ENCODE peak calls at places on chromosomes 12 and 14, in nine cellular contexts. One of them, this sample, is unnamed.

GRCh38 chr14:91223028-91223783 is 21.3 kb downstream of the GPR68 start:
- DNase-seq in psoas muscle: no peak
- DNase-seq in hepatocyte: no peak
- DNase-seq in CD8-positive, alpha-beta T cell: no peak
- DNase-seq in colonic mucosa: no peak
- DNase-seq in right cardiac atrium: no peak
- DNase-seq in ascending aorta: no peak
- DNase-seq in mesendoderm: no peak
- DNase-seq in effector memory CD4-positive, alpha-beta T cell: no peak
- DNase-seq in this sample: no peak

GRCh38 chr12:110279561-110279960 is 1.5 kb upstream of the ATP2A2 start:
- DNase-seq in hepatocyte: no peak
- DNase-seq in mesendoderm: no peak
- DNase-seq in colonic mucosa: no peak
- DNase-seq in ascending aorta: no peak
- DNase-seq in psoas muscle: no peak
- DNase-seq in CD8-positive, alpha-beta T cell: no peak
- DNase-seq in effector memory CD4-positive, alpha-beta T cell: no peak
- DNase-seq in right cardiac atrium: no peak
- DNase-seq in this sample: no peak

GRCh38 chr12:13734753-13735152 is 246.6 kb downstream of the GRIN2B start:
- DNase-seq in right cardiac atrium: no peak
- DNase-seq in mesendoderm: no peak
- DNase-seq in CD8-positive, alpha-beta T cell: no peak
- DNase-seq in effector memory CD4-positive, alpha-beta T cell: no peak
- DNase-seq in ascending aorta: no peak
- DNase-seq in hepatocyte: no peak
- DNase-seq in psoas muscle: no peak
- DNase-seq in colonic mucosa: no peak
- DNase-seq in this sample: no peak

GRCh38 chr14:61455351-61455750 is 134.0 kb downstream of the PRKCH start:
- DNase-seq in colonic mucosa: no peak
- DNase-seq in CD8-positive, alpha-beta T cell: no peak
- DNase-seq in ascending aorta: no peak
- DNase-seq in psoas muscle: no peak
- DNase-seq in hepatocyte: no peak
- DNase-seq in right cardiac atrium: peak; percentile 55
- DNase-seq in effector memory CD4-positive, alpha-beta T cell: no peak
- DNase-seq in mesendoderm: no peak
- DNase-seq in this sample: peak; percentile 23

GRCh38 chr12:118187746-118188390 is 51.9 kb downstream of the PEBP1 start:
- DNase-seq in psoas muscle: no peak
- DNase-seq in effector memory CD4-positive, alpha-beta T cell: no peak
- DNase-seq in mesendoderm: no peak
- DNase-seq in hepatocyte: no peak
- DNase-seq in right cardiac atrium: no peak
- DNase-seq in ascending aorta: no peak
- DNase-seq in colonic mucosa: no peak
- DNase-seq in CD8-positive, alpha-beta T cell: no peak
- DNase-seq in this sample: no peak

GRCh38 chr12:3263939-3264699 is 186.9 kb downstream of the TSPAN9 start:
- DNase-seq in effector memory CD4-positive, alpha-beta T cell: no peak
- DNase-seq in mesendoderm: no peak
- DNase-seq in ascending aorta: no peak
- DNase-seq in hepatocyte: no peak
- DNase-seq in colonic mucosa: no peak
- DNase-seq in CD8-positive, alpha-beta T cell: no peak
- DNase-seq in right cardiac atrium: peak; percentile 82
- DNase-seq in psoas muscle: no peak
- DNase-seq in this sample: no peak

GRCh38 chr12:32454075-32454474 is 54.7 kb downstream of the FGD4 start:
- DNase-seq in CD8-positive, alpha-beta T cell: no peak
- DNase-seq in psoas muscle: no peak
- DNase-seq in effector memory CD4-positive, alpha-beta T cell: no peak
- DNase-seq in hepatocyte: peak; percentile 40
- DNase-seq in mesendoderm: peak; percentile 95
- DNase-seq in ascending aorta: no peak
- DNase-seq in colonic mucosa: no peak
- DNase-seq in right cardiac atrium: no peak
- DNase-seq in this sample: no peak

GRCh38 chr12:94712852-94713545 is 62.6 kb upstream of the TMCC3 start:
- DNase-seq in CD8-positive, alpha-beta T cell: no peak
- DNase-seq in hepatocyte: no peak
- DNase-seq in mesendoderm: no peak
- DNase-seq in right cardiac atrium: no peak
- DNase-seq in effector memory CD4-positive, alpha-beta T cell: no peak
- DNase-seq in ascending aorta: no peak
- DNase-seq in psoas muscle: peak; percentile 60
- DNase-seq in colonic mucosa: no peak
- DNase-seq in this sample: no peak

GRCh38 chr14:25050494-25051170 is 685 bp upstream of the STXBP6 start:
- DNase-seq in mesendoderm: peak; percentile 44
- DNase-seq in CD8-positive, alpha-beta T cell: no peak
- DNase-seq in ascending aorta: no peak
- DNase-seq in hepatocyte: peak; percentile 34
- DNase-seq in psoas muscle: no peak
- DNase-seq in colonic mucosa: no peak
- DNase-seq in effector memory CD4-positive, alpha-beta T cell: no peak
- DNase-seq in right cardiac atrium: peak; percentile 28
- DNase-seq in this sample: no peak

GRCh38 chr12:98955284-98955683 is 310.2 kb downstream of the APAF1 start:
- DNase-seq in hepatocyte: peak; percentile 46
- DNase-seq in CD8-positive, alpha-beta T cell: no peak
- DNase-seq in right cardiac atrium: no peak
- DNase-seq in effector memory CD4-positive, alpha-beta T cell: no peak
- DNase-seq in ascending aorta: no peak
- DNase-seq in mesendoderm: peak; percentile 86
- DNase-seq in colonic mucosa: no peak
- DNase-seq in psoas muscle: no peak
- DNase-seq in this sample: no peak

GRCh38 chr14:76995279-76996035 is 33.1 kb downstream of the IRF2BPL start:
- DNase-seq in psoas muscle: no peak
- DNase-seq in effector memory CD4-positive, alpha-beta T cell: no peak
- DNase-seq in right cardiac atrium: no peak
- DNase-seq in hepatocyte: no peak
- DNase-seq in colonic mucosa: no peak
- DNase-seq in CD8-positive, alpha-beta T cell: no peak
- DNase-seq in ascending aorta: no peak
- DNase-seq in mesendoderm: no peak
- DNase-seq in this sample: no peak

GRCh38 chr12:6132496-6132895 is 8.0 kb upstream of the VWF start:
- DNase-seq in colonic mucosa: no peak
- DNase-seq in mesendoderm: no peak
- DNase-seq in hepatocyte: no peak
- DNase-seq in CD8-positive, alpha-beta T cell: no peak
- DNase-seq in ascending aorta: no peak
- DNase-seq in effector memory CD4-positive, alpha-beta T cell: no peak
- DNase-seq in right cardiac atrium: peak; percentile 18
- DNase-seq in psoas muscle: no peak
- DNase-seq in this sample: no peak

GRCh38 chr12:66036317-66036716 is 94.2 kb downstream of the LLPH start:
- DNase-seq in CD8-positive, alpha-beta T cell: no peak
- DNase-seq in psoas muscle: peak; percentile 58
- DNase-seq in ascending aorta: peak; percentile 14
- DNase-seq in right cardiac atrium: peak; percentile 34
- DNase-seq in mesendoderm: peak; percentile 22
- DNase-seq in colonic mucosa: no peak
- DNase-seq in hepatocyte: peak; percentile 40
- DNase-seq in effector memory CD4-positive, alpha-beta T cell: no peak
- DNase-seq in this sample: no peak
- H3K27ac ChIP-seq in CD8-positive, alpha-beta T cell: no peak overlapping the region
- H3K27ac ChIP-seq in psoas muscle: no peak overlapping the region
- H3K27ac ChIP-seq in ascending aorta: peak overlapping the region; percentile 77
- H3K27ac ChIP-seq in right cardiac atrium: no peak overlapping the region
- H3K27ac ChIP-seq in mesendoderm: no peak overlapping the region
- H3K27ac ChIP-seq in colonic mucosa: no peak overlapping the region
- H3K27ac ChIP-seq in hepatocyte: no peak overlapping the region
- H3K27ac ChIP-seq in effector memory CD4-positive, alpha-beta T cell: no peak overlapping the region
- H3K27ac ChIP-seq in this sample: peak overlapping the region; percentile 75

DNA sequence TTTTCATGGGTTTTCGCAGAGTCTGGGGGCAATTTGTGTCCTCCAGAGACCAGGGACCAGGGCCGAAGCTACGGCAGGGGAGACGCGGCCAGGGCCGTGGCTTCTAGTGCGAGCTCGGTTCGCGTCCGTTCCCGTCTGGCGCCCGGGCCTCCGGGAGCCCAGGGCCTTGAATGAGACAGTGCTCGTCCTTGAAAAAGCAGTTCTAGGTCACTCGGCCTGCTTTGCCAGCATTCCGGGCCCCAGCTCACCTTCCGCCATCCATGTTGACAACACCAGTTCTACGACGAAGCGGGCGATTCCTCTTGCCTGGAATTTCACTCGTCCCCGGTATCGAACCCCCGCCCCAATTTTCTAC is 4.5 kb downstream of the OR10AD1 start:
- DNase-seq in effector memory CD4-positive, alpha-beta T cell: no peak
- DNase-seq in CD8-positive, alpha-beta T cell: no peak
- DNase-seq in mesendoderm: peak; percentile 35
- DNase-seq in right cardiac atrium: peak; percentile 79
- DNase-seq in hepatocyte: no peak
- DNase-seq in psoas muscle: peak; percentile 85
- DNase-seq in ascending aorta: no peak
- DNase-seq in colonic mucosa: peak; percentile 52
- DNase-seq in this sample: no peak
- H3K4me3 ChIP-seq in effector memory CD4-positive, alpha-beta T cell: peak overlapping the region; percentile 91
- H3K4me3 ChIP-seq in CD8-positive, alpha-beta T cell: peak overlapping the region; percentile 71
- H3K4me3 ChIP-seq in mesendoderm: peak overlapping the region; percentile 84
- H3K4me3 ChIP-seq in right cardiac atrium: peak overlapping the region; percentile 97
- H3K4me3 ChIP-seq in hepatocyte: no peak overlapping the region
- H3K4me3 ChIP-seq in psoas muscle: peak overlapping the region; percentile 74
- H3K4me3 ChIP-seq in ascending aorta: peak overlapping the region; percentile 93
- H3K4me3 ChIP-seq in colonic mucosa: peak overlapping the region; percentile 51
- H3K4me3 ChIP-seq in this sample: peak overlapping the region; percentile 76

GRCh38 chr12:46491548-46491947 is 119.0 kb upstream of the SLC38A2 start:
- DNase-seq in CD8-positive, alpha-beta T cell: no peak
- DNase-seq in right cardiac atrium: no peak
- DNase-seq in psoas muscle: no peak
- DNase-seq in mesendoderm: no peak
- DNase-seq in colonic mucosa: no peak
- DNase-seq in effector memory CD4-positive, alpha-beta T cell: no peak
- DNase-seq in ascending aorta: no peak
- DNase-seq in hepatocyte: no peak
- DNase-seq in this sample: no peak

GRCh38 chr12:46490635-46491034 is 118.1 kb upstream of the SLC38A2 start:
- DNase-seq in ascending aorta: no peak
- DNase-seq in psoas muscle: no peak
- DNase-seq in hepatocyte: no peak
- DNase-seq in right cardiac atrium: no peak
- DNase-seq in effector memory CD4-positive, alpha-beta T cell: no peak
- DNase-seq in CD8-positive, alpha-beta T cell: no peak
- DNase-seq in colonic mucosa: no peak
- DNase-seq in mesendoderm: no peak
- DNase-seq in this sample: no peak

GRCh38 chr12:46492471-46493351 is 120.1 kb upstream of the SLC38A2 start:
- DNase-seq in colonic mucosa: no peak
- DNase-seq in effector memory CD4-positive, alpha-beta T cell: no peak
- DNase-seq in mesendoderm: peak; percentile 63
- DNase-seq in psoas muscle: no peak
- DNase-seq in CD8-positive, alpha-beta T cell: no peak
- DNase-seq in right cardiac atrium: no peak
- DNase-seq in hepatocyte: peak; percentile 80
- DNase-seq in ascending aorta: no peak
- DNase-seq in this sample: peak; percentile 33

GRCh38 chr12:46487567-46488131 is 115.1 kb upstream of the SLC38A2 start:
- DNase-seq in effector memory CD4-positive, alpha-beta T cell: no peak
- DNase-seq in CD8-positive, alpha-beta T cell: no peak
- DNase-seq in right cardiac atrium: no peak
- DNase-seq in psoas muscle: no peak
- DNase-seq in hepatocyte: no peak
- DNase-seq in ascending aorta: no peak
- DNase-seq in colonic mucosa: no peak
- DNase-seq in mesendoderm: no peak
- DNase-seq in this sample: no peak

DNA sequence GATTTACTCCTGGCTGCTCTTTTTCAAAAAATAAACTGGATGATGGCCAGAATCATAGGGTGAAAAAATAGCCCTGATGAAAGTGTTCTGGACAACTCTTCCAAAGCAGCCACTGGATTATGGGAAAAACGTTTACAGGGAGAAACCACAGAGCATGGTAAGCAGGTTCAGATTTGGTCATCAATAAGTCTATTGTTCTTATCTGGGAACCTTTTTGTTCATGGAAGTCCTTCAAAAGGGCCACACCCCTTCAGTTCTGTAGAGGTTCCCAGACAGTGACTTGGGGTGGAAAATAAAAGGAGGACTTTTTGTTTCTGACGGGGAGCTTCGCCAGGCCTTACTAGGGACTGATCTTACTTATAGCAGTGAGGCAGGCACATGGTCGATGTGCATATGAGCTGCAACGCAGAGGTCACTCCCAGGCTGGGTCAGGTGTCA is 117.4 kb upstream of the SLC38A2 start:
- DNase-seq in psoas muscle: no peak
- DNase-seq in colonic mucosa: no peak
- DNase-seq in CD8-positive, alpha-beta T cell: no peak
- DNase-seq in ascending aorta: no peak
- DNase-seq in hepatocyte: no peak
- DNase-seq in right cardiac atrium: peak; percentile 51
- DNase-seq in mesendoderm: no peak
- DNase-seq in effector memory CD4-positive, alpha-beta T cell: no peak
- DNase-seq in this sample: no peak
- H3K4me1 ChIP-seq in psoas muscle: peaks cover 28% of the 10 kb centered on the region
- H3K4me1 ChIP-seq in colonic mucosa: no peaks in the 10 kb centered on the region
- H3K4me1 ChIP-seq in CD8-positive, alpha-beta T cell: no peaks in the 10 kb centered on the region
- H3K4me1 ChIP-seq in ascending aorta: peaks cover 11% of the 10 kb centered on the region
- H3K4me1 ChIP-seq in hepatocyte: peaks cover 40% of the 10 kb centered on the region
- H3K4me1 ChIP-seq in right cardiac atrium: peaks cover 6% of the 10 kb centered on the region
- H3K4me1 ChIP-seq in mesendoderm: peaks cover 2% of the 10 kb centered on the region
- H3K4me1 ChIP-seq in effector memory CD4-positive, alpha-beta T cell: no peaks in the 10 kb centered on the region
- H3K4me1 ChIP-seq in this sample: peaks cover 21% of the 10 kb centered on the region

GRCh38 chr14:75469164-75469563 is 41.3 kb downstream of the JDP2 start:
- DNase-seq in effector memory CD4-positive, alpha-beta T cell: no peak
- DNase-seq in colonic mucosa: no peak
- DNase-seq in hepatocyte: no peak
- DNase-seq in psoas muscle: no peak
- DNase-seq in mesendoderm: no peak
- DNase-seq in CD8-positive, alpha-beta T cell: no peak
- DNase-seq in ascending aorta: no peak
- DNase-seq in right cardiac atrium: no peak
- DNase-seq in this sample: no peak

GRCh38 chr14:75471059-75471458 is 43.2 kb downstream of the JDP2 start:
- DNase-seq in ascending aorta: no peak
- DNase-seq in CD8-positive, alpha-beta T cell: no peak
- DNase-seq in effector memory CD4-positive, alpha-beta T cell: no peak
- DNase-seq in psoas muscle: no peak
- DNase-seq in hepatocyte: no peak
- DNase-seq in right cardiac atrium: no peak
- DNase-seq in colonic mucosa: no peak
- DNase-seq in mesendoderm: no peak
- DNase-seq in this sample: no peak

GRCh38 chr14:75469606-75470237 is 41.9 kb downstream of the JDP2 start:
- DNase-seq in psoas muscle: no peak
- DNase-seq in right cardiac atrium: peak; percentile 64
- DNase-seq in effector memory CD4-positive, alpha-beta T cell: no peak
- DNase-seq in mesendoderm: no peak
- DNase-seq in colonic mucosa: peak; percentile 84
- DNase-seq in ascending aorta: no peak
- DNase-seq in hepatocyte: no peak
- DNase-seq in CD8-positive, alpha-beta T cell: no peak
- DNase-seq in this sample: peak; percentile 82

GRCh38 chr14:75467763-75468162 is 39.9 kb downstream of the JDP2 start:
- DNase-seq in ascending aorta: no peak
- DNase-seq in effector memory CD4-positive, alpha-beta T cell: no peak
- DNase-seq in mesendoderm: no peak
- DNase-seq in psoas muscle: no peak
- DNase-seq in colonic mucosa: no peak
- DNase-seq in right cardiac atrium: no peak
- DNase-seq in hepatocyte: no peak
- DNase-seq in CD8-positive, alpha-beta T cell: no peak
- DNase-seq in this sample: no peak

GRCh38 chr14:75470238-75470797 is 42.5 kb downstream of the JDP2 start:
- DNase-seq in hepatocyte: no peak
- DNase-seq in mesendoderm: no peak
- DNase-seq in CD8-positive, alpha-beta T cell: no peak
- DNase-seq in ascending aorta: no peak
- DNase-seq in colonic mucosa: peak; percentile 67
- DNase-seq in effector memory CD4-positive, alpha-beta T cell: no peak
- DNase-seq in psoas muscle: no peak
- DNase-seq in right cardiac atrium: no peak
- DNase-seq in this sample: no peak
- H3K27ac ChIP-seq in hepatocyte: no peak overlapping the region
- H3K27ac ChIP-seq in mesendoderm: no peak overlapping the region
- H3K27ac ChIP-seq in CD8-positive, alpha-beta T cell: no peak overlapping the region
- H3K27ac ChIP-seq in ascending aorta: peak overlapping the region; percentile 11
- H3K27ac ChIP-seq in colonic mucosa: peak overlapping the region; percentile 63
- H3K27ac ChIP-seq in effector memory CD4-positive, alpha-beta T cell: no peak overlapping the region
- H3K27ac ChIP-seq in psoas muscle: peak overlapping the region; percentile 71
- H3K27ac ChIP-seq in right cardiac atrium: no peak overlapping the region
- H3K27ac ChIP-seq in this sample: no peak overlapping the region

This sample was measured in lung.